ENCODE peak calls at places on chromosomes 2 and 18, in nine cellular contexts. E is K562, F is Peyer's patch, N is upper lobe of left lung, A is vagina, G is GM12892, C is heart left ventricle, Z is H1, U is transverse colon. J is an unnamed sample.

GRCh38 chr2:151306621-151307020 is 17.2 kb upstream of the NMI start:
- DNase-seq in G (no peak), Z (no peak), C (no peak), N (no peak), A (no peak), F (no peak), E (no peak), U (no peak), J (peak)

GRCh38 chr18:59705145-59705544 is 7.9 kb upstream of the CCBE1 start:
- DNase-seq in U (no peak), G (no peak), N (no peak), Z (no peak), A (no peak), C (no peak), E (no peak), F (no peak), J (no peak)

GRCh38 chr2:114128725-114129124 is 238.8 kb downstream of the ACTR3 start:
- DNase-seq in U (no peak), F (no peak), G (no peak), N (no peak), C (no peak), A (no peak), E (no peak), Z (no peak), J (no peak)

GRCh38 chr2:205763708-205764501 is 81.6 kb downstream of the NRP2 start:
- DNase-seq in C (peak), U (peak), Z (peak), A (no peak), E (peak), G (no peak), F (peak), N (peak), J (no peak)

GRCh38 chr2:88654714-88655113 is 27.4 kb upstream of the EIF2AK3 start:
- DNase-seq in A (no peak), C (no peak), Z (no peak), N (no peak), G (no peak), E (no peak), F (no peak), U (no peak), J (no peak)

GRCh38 chr18:2898131-2898640 is 51.4 kb downstream of the EMILIN2 start:
- DNase-seq in Z (no peak), U (no peak), F (no peak), A (no peak), E (peak), C (peak), G (no peak), N (peak), J (peak)

GRCh38 chr18:77068321-77068841 is 64.2 kb downstream of the MBP start:
- DNase-seq in E (no peak), C (no peak), Z (no peak), N (no peak), A (no peak), F (peak), U (no peak), G (no peak), J (no peak)

GRCh38 chr2:37230581-37230980 is 815 bp downstream of the CEBPZ start:
- DNase-seq in C (no peak), A (no peak), Z (no peak), G (no peak), F (no peak), E (peak), U (peak), N (no peak), J (no peak)

GRCh38 chr2:68231061-68231372 is 21.3 kb downstream of the PPP3R1 start:
- DNase-seq in U (no peak), Z (no peak), E (no peak), G (no peak), C (no peak), F (no peak), A (no peak), N (no peak), J (no peak)

GRCh38 chr2:60380411-60380810 is 173.0 kb downstream of the BCL11A start:
- DNase-seq in Z (no peak), N (no peak), F (no peak), A (no peak), U (no peak), G (no peak), E (no peak), C (no peak), J (no peak)

GRCh38 chr2:98063289-98063688 is 23.7 kb upstream of the VWA3B start:
- DNase-seq in N (no peak), F (no peak), Z (no peak), C (no peak), U (no peak), G (no peak), A (no peak), E (no peak), J (no peak)

GRCh38 chr18:50727721-50728470 is 91.9 kb downstream of the MRO start:
- DNase-seq in A (no peak), U (no peak), Z (no peak), E (no peak), C (no peak), G (no peak), N (no peak), F (no peak), J (no peak)

GRCh38 chr2:169478339-169478738 is 955 bp upstream of the BBS5 start:
- DNase-seq in A (no peak), N (no peak), F (peak), Z (no peak), C (no peak), G (no peak), U (peak), E (no peak), J (no peak)

GRCh38 chr2:53724511-53724910 is 43.1 kb upstream of the CHAC2 start:
- DNase-seq in C (no peak), U (no peak), Z (no peak), A (no peak), E (no peak), N (no peak), F (no peak), G (no peak), J (no peak)

GRCh38 chr2:43059183-43059897 is 167.1 kb downstream of the ZFP36L2 start:
- DNase-seq in N (no peak), F (peak), Z (no peak), E (peak), G (no peak), A (no peak), U (peak), C (peak), J (peak)

GRCh38 chr2:181943411-181944124 is 42.1 kb upstream of the PPP1R1C start:
- DNase-seq in U (no peak), Z (no peak), G (no peak), E (no peak), C (no peak), F (no peak), N (no peak), A (no peak), J (no peak)

GRCh38 chr2:44479127-44479887 is 117.6 kb downstream of the CAMKMT start:
- DNase-seq in G (peak), Z (no peak), E (peak), N (no peak), A (no peak), U (peak), C (no peak), F (peak), J (peak)

GRCh38 chr2:118123561-118124232 is 35.4 kb downstream of the INSIG2 start:
- DNase-seq in U (no peak), E (no peak), N (no peak), C (no peak), F (no peak), A (no peak), Z (no peak), G (no peak), J (peak)

GRCh38 chr2:205656426-205656795 is 25.9 kb upstream of the NRP2 start:
- DNase-seq in C (no peak), A (no peak), Z (peak), F (no peak), G (no peak), N (no peak), U (no peak), E (no peak), J (no peak)

GRCh38 chr2:64645014-64645418 is 8.7 kb downstream of the SERTAD2 start:
- DNase-seq in F (peak), Z (peak), U (peak), A (no peak), C (no peak), E (peak), G (no peak), N (peak), J (peak)

DNA sequence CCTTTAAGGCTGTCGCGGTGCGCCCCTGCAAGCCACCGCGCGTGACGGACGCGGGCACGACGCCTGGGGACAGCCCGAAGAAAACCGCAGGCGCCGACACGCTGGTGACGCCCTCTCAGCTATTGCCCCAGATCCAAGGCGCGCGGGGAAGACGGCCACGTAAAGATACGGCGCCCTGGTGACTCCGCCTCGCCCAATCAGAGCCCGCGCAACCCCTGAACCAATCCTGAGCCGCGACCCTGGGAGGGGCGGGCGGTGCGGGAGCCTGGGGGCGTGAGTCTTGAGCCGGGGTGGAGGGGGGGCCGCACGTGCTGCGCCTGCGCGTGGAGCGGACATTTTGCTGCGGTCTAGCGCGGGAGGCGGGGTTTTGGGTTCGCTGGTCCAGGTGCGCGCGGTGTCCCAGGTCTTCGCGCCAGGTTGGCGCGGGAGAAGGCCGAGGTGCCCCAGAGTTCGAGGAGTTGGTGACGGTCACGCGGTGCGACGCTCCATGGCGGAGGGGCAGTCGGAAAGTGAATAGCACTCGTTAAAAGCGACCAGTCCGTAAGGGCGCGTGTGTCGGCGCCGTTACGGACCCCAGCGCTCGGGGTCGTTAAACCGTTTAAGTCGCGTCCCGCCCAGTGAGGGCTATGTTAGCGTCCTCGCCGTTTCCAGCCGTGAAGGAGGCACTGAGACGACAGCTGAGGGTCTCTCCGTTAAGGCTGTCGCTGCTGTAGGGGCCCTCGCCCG is 15.9 kb downstream of the NMUR1 start:
- DNase-seq in E (peak), C (peak), N (peak), Z (peak), G (peak), U (peak), F (peak), A (peak), J (peak)
- TF ChIP-seq POLR2A in E (peak), C (peak), N (no peak), Z (peak), G (peak), U (peak), F (peak), A (no peak), J (peak)

GRCh38 chr2:233822101-233822771 is 32.1 kb downstream of the HJURP start:
- DNase-seq in C (no peak), G (no peak), N (peak), E (no peak), F (peak), Z (no peak), A (no peak), U (peak), J (no peak)

GRCh38 chr2:233823731-233824121 is 30.6 kb downstream of the HJURP start:
- DNase-seq in E (no peak), A (no peak), F (peak), U (peak), Z (no peak), C (no peak), G (no peak), N (no peak), J (no peak)

GRCh38 chr2:233824373-233824772 is 30.0 kb downstream of the HJURP start:
- DNase-seq in C (no peak), E (no peak), U (peak), Z (no peak), A (no peak), G (no peak), F (peak), N (no peak), J (no peak)

GRCh38 chr2:233821709-233822100 is 32.6 kb downstream of the HJURP start:
- DNase-seq in U (no peak), Z (no peak), F (no peak), A (no peak), N (no peak), C (no peak), G (no peak), E (no peak), J (no peak)

DNA sequence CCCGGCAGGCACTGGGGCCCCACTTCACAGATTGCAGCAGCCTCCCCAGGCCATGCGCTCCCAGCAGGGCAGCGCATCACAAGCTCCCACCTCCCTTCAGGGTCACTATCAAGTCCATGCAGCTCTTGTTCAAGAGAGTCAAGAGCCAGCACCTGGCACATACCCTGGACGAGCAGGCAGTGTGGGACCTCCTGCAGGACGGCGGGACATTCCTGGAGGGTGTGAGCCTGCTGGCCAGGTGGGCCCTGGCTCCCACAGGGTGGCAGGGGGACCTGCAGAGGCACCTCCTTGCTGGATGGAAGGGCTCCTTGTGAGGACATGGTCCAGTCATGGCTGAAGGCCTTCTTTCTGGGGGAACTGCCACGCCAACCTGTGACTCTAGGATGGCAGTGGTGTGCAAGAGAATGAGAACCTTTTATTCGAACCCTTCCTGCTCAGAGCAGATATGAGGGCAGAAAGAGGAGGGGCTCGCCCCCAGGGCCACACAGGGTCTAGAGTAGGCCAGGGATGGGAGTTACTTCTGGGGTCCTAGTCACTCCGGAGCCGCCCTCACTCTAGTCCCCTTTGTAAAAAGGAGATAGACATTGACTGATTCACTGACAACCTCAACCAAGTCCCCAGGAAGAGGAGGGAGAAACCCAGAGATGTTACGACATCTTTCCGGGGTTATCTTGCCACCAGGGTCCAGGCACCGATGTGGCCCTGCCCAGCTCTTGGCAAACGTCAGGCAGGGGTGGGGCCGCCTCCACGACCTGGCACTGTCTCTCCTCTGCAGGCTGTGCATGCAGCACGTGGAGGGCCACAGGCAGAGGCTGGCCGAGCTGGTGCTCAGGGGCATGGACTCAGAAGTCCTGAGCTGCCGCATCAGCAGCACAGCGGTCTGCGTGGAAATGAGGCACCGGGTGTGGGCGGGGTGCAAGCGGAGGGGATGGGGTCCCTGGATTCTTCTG is 31.3 kb downstream of the HJURP start:
- DNase-seq in U (peak), N (peak), G (no peak), Z (no peak), A (no peak), E (no peak), F (peak), C (no peak), J (no peak)
- TF ChIP-seq POLR2A in U (no peak), N (no peak), G (no peak), Z (no peak), A (no peak), E (no peak), F (no peak), C (no peak), J (no peak)

DNA sequence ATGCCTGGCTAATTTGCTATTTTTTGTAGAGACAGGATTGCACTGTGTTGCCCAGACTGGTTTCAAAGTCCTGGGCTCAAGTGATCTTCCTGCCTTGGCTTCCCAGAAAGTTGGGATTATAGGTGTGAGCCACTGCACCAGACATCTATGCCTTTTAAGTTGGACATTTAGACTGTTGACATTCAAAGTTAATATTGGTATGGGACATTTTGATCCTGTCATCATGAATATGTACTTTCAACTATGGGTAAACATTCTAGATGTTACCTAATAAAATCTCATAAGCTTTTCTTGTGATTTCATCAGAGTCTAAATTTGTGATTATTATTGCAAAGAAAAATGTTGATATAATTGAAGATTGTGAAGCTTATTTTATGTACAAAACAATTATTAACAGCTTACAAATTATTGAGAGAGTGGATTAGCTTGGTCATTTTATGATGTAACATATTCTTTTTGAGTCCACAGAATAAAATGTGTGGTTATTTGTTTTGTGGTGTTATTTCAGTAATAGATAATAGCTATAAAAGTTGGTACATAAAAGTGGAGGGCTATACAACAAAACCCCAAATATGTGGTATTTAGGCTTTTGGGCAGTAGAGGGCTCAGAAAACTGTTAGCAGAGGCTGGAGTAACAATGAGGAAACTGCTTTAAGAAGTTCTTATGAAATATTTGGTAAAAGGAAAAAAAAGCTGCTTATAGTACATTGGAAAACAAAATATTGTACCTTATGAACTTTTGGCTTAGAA is 41.4 kb downstream of the STARD6 start:
- DNase-seq in Z (no peak), A (no peak), E (no peak), N (no peak), U (no peak), C (no peak), F (no peak), G (no peak), J (no peak)
- TF ChIP-seq POLR2A in Z (no peak), A (no peak), E (no peak), N (no peak), U (no peak), C (no peak), F (no peak), G (no peak), J (no peak)

GRCh38 chr2:218234487-218234886 is 17.5 kb downstream of the ARPC2 start:
- DNase-seq in N (no peak), F (no peak), Z (no peak), E (no peak), G (no peak), U (no peak), C (no peak), A (no peak), J (no peak)
- TF ChIP-seq POLR2A in N (no peak), F (no peak), Z (no peak), E (no peak), G (no peak), U (no peak), C (no peak), A (no peak), J (no peak)

GRCh38 chr2:230410861-230411464 is 5.0 kb upstream of the SP100 start:
- DNase-seq in C (no peak), E (no peak), A (no peak), Z (no peak), F (no peak), G (no peak), N (no peak), U (no peak), J (no peak)
- TF ChIP-seq POLR2A in C (no peak), E (no peak), A (no peak), Z (no peak), F (no peak), G (no peak), N (no peak), U (no peak), J (no peak)

GRCh38 chr2:128026422-128027277 is 1.2 kb downstream of the SAP130 start:
- DNase-seq in G (no peak), F (no peak), N (no peak), A (peak), Z (no peak), U (no peak), E (peak), C (no peak), J (no peak)

GRCh38 chr2:128027278-128027800 is 520 bp downstream of the SAP130 start:
- DNase-seq in N (peak), Z (peak), U (peak), E (peak), F (peak), A (peak), C (peak), G (peak), J (peak)

GRCh38 chr2:128028668-128029054 is 802 bp upstream of the SAP130 start:
- DNase-seq in G (no peak), C (no peak), Z (no peak), F (no peak), N (no peak), A (no peak), U (no peak), E (peak), J (no peak)

GRCh38 chr2:128032092-128032491 is 4.2 kb upstream of the SAP130 start:
- DNase-seq in C (no peak), Z (no peak), E (peak), U (no peak), F (no peak), A (no peak), G (no peak), N (no peak), J (no peak)

DNA sequence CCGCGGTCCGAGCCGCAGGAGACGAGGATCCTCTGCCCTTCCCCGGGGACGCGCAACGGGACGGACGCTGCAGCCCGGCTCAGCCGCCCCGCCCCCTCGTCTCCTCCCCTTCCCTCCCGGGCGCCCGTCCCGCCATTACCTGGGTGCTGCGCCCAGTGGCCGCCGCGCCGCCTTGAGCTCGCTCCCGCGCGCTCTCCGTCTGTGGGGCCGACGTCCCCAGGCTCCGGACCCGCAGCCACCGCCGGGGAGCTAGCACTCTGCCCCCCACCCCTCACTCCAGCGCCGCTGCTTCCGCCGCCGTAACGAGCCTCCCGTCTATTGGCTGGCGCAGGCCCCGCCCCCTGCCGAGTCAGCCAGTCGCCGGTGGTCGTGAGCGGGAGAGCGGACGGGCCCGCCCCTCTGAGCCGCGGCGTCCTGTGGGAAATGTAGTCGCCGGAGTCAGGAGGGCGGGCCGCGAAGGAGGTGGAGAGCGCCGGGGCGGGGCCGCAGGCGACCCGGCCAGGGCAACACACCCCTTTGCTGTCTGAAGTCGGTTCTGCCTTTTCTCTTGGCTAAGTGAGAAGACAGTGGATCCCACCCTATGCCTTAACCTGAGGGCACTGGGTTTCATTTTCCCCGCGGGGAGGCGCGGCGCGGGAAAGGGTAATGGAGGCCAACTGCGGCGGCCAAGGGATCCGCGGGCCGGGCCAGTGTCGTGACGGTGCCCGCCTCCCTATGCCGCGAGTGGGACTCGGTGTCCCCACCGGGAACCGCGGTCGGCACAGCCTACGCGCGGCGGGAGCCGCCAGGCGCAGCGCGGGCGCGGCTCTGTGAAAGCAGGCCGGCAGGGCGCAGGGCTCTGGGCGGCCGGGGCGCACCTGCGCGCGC is at the start of gene SAP130:
- DNase-seq in A (peak), Z (peak), F (peak), G (peak), U (peak), E (peak), C (peak), N (peak), J (peak)
- TF ChIP-seq POLR2A in A (no peak), Z (peak), F (peak), G (peak), U (peak), E (peak), C (peak), N (no peak), J (peak)